ENCODE peak calls at places on chromosomes 16 and 17, in ten cellular contexts. One of them, this sample, is unnamed.

GRCh38 chr16:30622455-30623032 is 12.4 kb upstream of the ZNF689 start:
- DNase-seq in Peyer's patch: no peak
- DNase-seq in WTC11: no peak
- DNase-seq in NCI-H82: no peak
- DNase-seq in activated CD4-positive, alpha-beta T cell treated with anti-CD3 and anti-CD28 coated beads, Interleukin-2, amount 50 U/mL, for 48 hours: no peak
- DNase-seq in neural progenitor cell: no peak
- DNase-seq in Daoy: no peak
- DNase-seq in HuH-7: no peak
- DNase-seq in NCI-H345: no peak
- DNase-seq in stimulated activated CD8-positive, alpha-beta memory T cell treated with anti-CD3 and anti-CD28 coated beads, Interleukin-7, amount 100 ng/mL, for 1 hour: no peak
- DNase-seq in this sample: no peak

GRCh38 chr17:10668771-10669170 is 11.7 kb upstream of the MYH3 start:
- DNase-seq in Peyer's patch: no peak
- DNase-seq in WTC11: no peak
- DNase-seq in NCI-H82: no peak
- DNase-seq in activated CD4-positive, alpha-beta T cell treated with anti-CD3 and anti-CD28 coated beads, Interleukin-2, amount 50 U/mL, for 48 hours: no peak
- DNase-seq in neural progenitor cell: no peak
- DNase-seq in Daoy: no peak
- DNase-seq in HuH-7: no peak
- DNase-seq in NCI-H345: no peak
- DNase-seq in stimulated activated CD8-positive, alpha-beta memory T cell treated with anti-CD3 and anti-CD28 coated beads, Interleukin-7, amount 100 ng/mL, for 1 hour: no peak
- DNase-seq in this sample: no peak

GRCh38 chr16:56753410-56753809 is 23.5 kb downstream of the NUP93 start:
- DNase-seq in Peyer's patch: no peak
- DNase-seq in WTC11: no peak
- DNase-seq in NCI-H82: no peak
- DNase-seq in activated CD4-positive, alpha-beta T cell treated with anti-CD3 and anti-CD28 coated beads, Interleukin-2, amount 50 U/mL, for 48 hours: no peak
- DNase-seq in neural progenitor cell: no peak
- DNase-seq in Daoy: no peak
- DNase-seq in HuH-7: no peak
- DNase-seq in NCI-H345: no peak
- DNase-seq in stimulated activated CD8-positive, alpha-beta memory T cell treated with anti-CD3 and anti-CD28 coated beads, Interleukin-7, amount 100 ng/mL, for 1 hour: no peak
- DNase-seq in this sample: no peak

GRCh38 chr17:78664476-78665384 is 87.5 kb upstream of the DNAH17 start:
- DNase-seq in Peyer's patch: no peak
- DNase-seq in WTC11: no peak
- DNase-seq in NCI-H82: no peak
- DNase-seq in activated CD4-positive, alpha-beta T cell treated with anti-CD3 and anti-CD28 coated beads, Interleukin-2, amount 50 U/mL, for 48 hours: no peak
- DNase-seq in neural progenitor cell: no peak
- DNase-seq in Daoy: no peak
- DNase-seq in HuH-7: no peak
- DNase-seq in NCI-H345: no peak
- DNase-seq in stimulated activated CD8-positive, alpha-beta memory T cell treated with anti-CD3 and anti-CD28 coated beads, Interleukin-7, amount 100 ng/mL, for 1 hour: no peak
- DNase-seq in this sample: peak

GRCh38 chr17:4490637-4491061 is 8.0 kb upstream of the SPNS2 start:
- DNase-seq in Peyer's patch: no peak
- DNase-seq in WTC11: no peak
- DNase-seq in NCI-H82: peak
- DNase-seq in activated CD4-positive, alpha-beta T cell treated with anti-CD3 and anti-CD28 coated beads, Interleukin-2, amount 50 U/mL, for 48 hours: no peak
- DNase-seq in neural progenitor cell: no peak
- DNase-seq in Daoy: no peak
- DNase-seq in HuH-7: no peak
- DNase-seq in NCI-H345: no peak
- DNase-seq in stimulated activated CD8-positive, alpha-beta memory T cell treated with anti-CD3 and anti-CD28 coated beads, Interleukin-7, amount 100 ng/mL, for 1 hour: no peak
- DNase-seq in this sample: no peak

GRCh38 chr17:82021728-82022309 is 859 bp downstream of the CENPX start:
- DNase-seq in Peyer's patch: no peak
- DNase-seq in WTC11: no peak
- DNase-seq in NCI-H82: no peak
- DNase-seq in activated CD4-positive, alpha-beta T cell treated with anti-CD3 and anti-CD28 coated beads, Interleukin-2, amount 50 U/mL, for 48 hours: peak
- DNase-seq in neural progenitor cell: no peak
- DNase-seq in Daoy: no peak
- DNase-seq in HuH-7: no peak
- DNase-seq in NCI-H345: no peak
- DNase-seq in stimulated activated CD8-positive, alpha-beta memory T cell treated with anti-CD3 and anti-CD28 coated beads, Interleukin-7, amount 100 ng/mL, for 1 hour: no peak
- DNase-seq in this sample: no peak

GRCh38 chr17:41645371-41646063 is 21.1 kb upstream of the KRT17 start:
- DNase-seq in Peyer's patch: no peak
- DNase-seq in WTC11: no peak
- DNase-seq in NCI-H82: no peak
- DNase-seq in activated CD4-positive, alpha-beta T cell treated with anti-CD3 and anti-CD28 coated beads, Interleukin-2, amount 50 U/mL, for 48 hours: no peak
- DNase-seq in neural progenitor cell: no peak
- DNase-seq in Daoy: peak
- DNase-seq in HuH-7: no peak
- DNase-seq in NCI-H345: no peak
- DNase-seq in stimulated activated CD8-positive, alpha-beta memory T cell treated with anti-CD3 and anti-CD28 coated beads, Interleukin-7, amount 100 ng/mL, for 1 hour: no peak
- DNase-seq in this sample: peak

GRCh38 chr17:35701491-35701890 is 29.9 kb upstream of the RASL10B start:
- DNase-seq in Peyer's patch: no peak
- DNase-seq in WTC11: no peak
- DNase-seq in NCI-H82: no peak
- DNase-seq in activated CD4-positive, alpha-beta T cell treated with anti-CD3 and anti-CD28 coated beads, Interleukin-2, amount 50 U/mL, for 48 hours: no peak
- DNase-seq in neural progenitor cell: no peak
- DNase-seq in Daoy: no peak
- DNase-seq in HuH-7: no peak
- DNase-seq in NCI-H345: no peak
- DNase-seq in stimulated activated CD8-positive, alpha-beta memory T cell treated with anti-CD3 and anti-CD28 coated beads, Interleukin-7, amount 100 ng/mL, for 1 hour: no peak
- DNase-seq in this sample: no peak

GRCh38 chr16:83843657-83844056 is 35.9 kb downstream of the HSBP1 start:
- DNase-seq in Peyer's patch: peak
- DNase-seq in WTC11: peak
- DNase-seq in NCI-H82: no peak
- DNase-seq in activated CD4-positive, alpha-beta T cell treated with anti-CD3 and anti-CD28 coated beads, Interleukin-2, amount 50 U/mL, for 48 hours: no peak
- DNase-seq in neural progenitor cell: peak
- DNase-seq in Daoy: no peak
- DNase-seq in HuH-7: no peak
- DNase-seq in NCI-H345: no peak
- DNase-seq in stimulated activated CD8-positive, alpha-beta memory T cell treated with anti-CD3 and anti-CD28 coated beads, Interleukin-7, amount 100 ng/mL, for 1 hour: no peak
- DNase-seq in this sample: no peak

GRCh38 chr17:68398731-68399637 is 58.3 kb downstream of the WIPI1 start:
- DNase-seq in Peyer's patch: peak
- DNase-seq in WTC11: peak
- DNase-seq in NCI-H82: peak
- DNase-seq in activated CD4-positive, alpha-beta T cell treated with anti-CD3 and anti-CD28 coated beads, Interleukin-2, amount 50 U/mL, for 48 hours: peak
- DNase-seq in neural progenitor cell: peak
- DNase-seq in Daoy: peak
- DNase-seq in HuH-7: peak
- DNase-seq in NCI-H345: peak
- DNase-seq in stimulated activated CD8-positive, alpha-beta memory T cell treated with anti-CD3 and anti-CD28 coated beads, Interleukin-7, amount 100 ng/mL, for 1 hour: no peak
- DNase-seq in this sample: peak

GRCh38 chr17:3575506-3575905 is 17.9 kb upstream of the TRPV3 start:
- DNase-seq in Peyer's patch: no peak
- DNase-seq in WTC11: no peak
- DNase-seq in NCI-H82: no peak
- DNase-seq in activated CD4-positive, alpha-beta T cell treated with anti-CD3 and anti-CD28 coated beads, Interleukin-2, amount 50 U/mL, for 48 hours: no peak
- DNase-seq in neural progenitor cell: no peak
- DNase-seq in Daoy: peak
- DNase-seq in HuH-7: no peak
- DNase-seq in NCI-H345: no peak
- DNase-seq in stimulated activated CD8-positive, alpha-beta memory T cell treated with anti-CD3 and anti-CD28 coated beads, Interleukin-7, amount 100 ng/mL, for 1 hour: no peak
- DNase-seq in this sample: no peak

GRCh38 chr17:41928693-41929251 is 1.6 kb upstream of the ODAD4 start:
- DNase-seq in Peyer's patch: no peak
- DNase-seq in WTC11: no peak
- DNase-seq in NCI-H82: no peak
- DNase-seq in activated CD4-positive, alpha-beta T cell treated with anti-CD3 and anti-CD28 coated beads, Interleukin-2, amount 50 U/mL, for 48 hours: no peak
- DNase-seq in neural progenitor cell: no peak
- DNase-seq in Daoy: no peak
- DNase-seq in HuH-7: no peak
- DNase-seq in NCI-H345: no peak
- DNase-seq in stimulated activated CD8-positive, alpha-beta memory T cell treated with anti-CD3 and anti-CD28 coated beads, Interleukin-7, amount 100 ng/mL, for 1 hour: no peak
- DNase-seq in this sample: no peak

GRCh38 chr17:62718420-62718819 is 89.7 kb downstream of the MARCHF10 start:
- DNase-seq in Peyer's patch: no peak
- DNase-seq in WTC11: no peak
- DNase-seq in NCI-H82: no peak
- DNase-seq in activated CD4-positive, alpha-beta T cell treated with anti-CD3 and anti-CD28 coated beads, Interleukin-2, amount 50 U/mL, for 48 hours: peak
- DNase-seq in neural progenitor cell: no peak
- DNase-seq in Daoy: peak
- DNase-seq in HuH-7: no peak
- DNase-seq in NCI-H345: no peak
- DNase-seq in stimulated activated CD8-positive, alpha-beta memory T cell treated with anti-CD3 and anti-CD28 coated beads, Interleukin-7, amount 100 ng/mL, for 1 hour: no peak
- DNase-seq in this sample: no peak

GRCh38 chr16:85457366-85457765 is 155.8 kb upstream of the GSE1 start:
- DNase-seq in Peyer's patch: no peak
- DNase-seq in WTC11: no peak
- DNase-seq in NCI-H82: no peak
- DNase-seq in activated CD4-positive, alpha-beta T cell treated with anti-CD3 and anti-CD28 coated beads, Interleukin-2, amount 50 U/mL, for 48 hours: no peak
- DNase-seq in neural progenitor cell: no peak
- DNase-seq in Daoy: peak
- DNase-seq in HuH-7: no peak
- DNase-seq in NCI-H345: no peak
- DNase-seq in stimulated activated CD8-positive, alpha-beta memory T cell treated with anti-CD3 and anti-CD28 coated beads, Interleukin-7, amount 100 ng/mL, for 1 hour: no peak
- DNase-seq in this sample: no peak

GRCh38 chr16:77657016-77657415 is 65.3 kb upstream of the NUDT7 start:
- DNase-seq in Peyer's patch: no peak
- DNase-seq in WTC11: peak
- DNase-seq in NCI-H82: peak
- DNase-seq in activated CD4-positive, alpha-beta T cell treated with anti-CD3 and anti-CD28 coated beads, Interleukin-2, amount 50 U/mL, for 48 hours: no peak
- DNase-seq in neural progenitor cell: peak
- DNase-seq in Daoy: peak
- DNase-seq in HuH-7: peak
- DNase-seq in NCI-H345: no peak
- DNase-seq in stimulated activated CD8-positive, alpha-beta memory T cell treated with anti-CD3 and anti-CD28 coated beads, Interleukin-7, amount 100 ng/mL, for 1 hour: no peak
- DNase-seq in this sample: no peak

GRCh38 chr17:81951785-81952684 is 5.0 kb upstream of the MYADML2 start:
- DNase-seq in Peyer's patch: no peak
- DNase-seq in WTC11: no peak
- DNase-seq in NCI-H82: no peak
- DNase-seq in activated CD4-positive, alpha-beta T cell treated with anti-CD3 and anti-CD28 coated beads, Interleukin-2, amount 50 U/mL, for 48 hours: no peak
- DNase-seq in neural progenitor cell: no peak
- DNase-seq in Daoy: no peak
- DNase-seq in HuH-7: no peak
- DNase-seq in NCI-H345: no peak
- DNase-seq in stimulated activated CD8-positive, alpha-beta memory T cell treated with anti-CD3 and anti-CD28 coated beads, Interleukin-7, amount 100 ng/mL, for 1 hour: no peak
- DNase-seq in this sample: no peak

GRCh38 chr17:50304781-50305404 is 30.6 kb downstream of the TMEM92 start:
- DNase-seq in Peyer's patch: no peak
- DNase-seq in WTC11: no peak
- DNase-seq in NCI-H82: no peak
- DNase-seq in activated CD4-positive, alpha-beta T cell treated with anti-CD3 and anti-CD28 coated beads, Interleukin-2, amount 50 U/mL, for 48 hours: peak
- DNase-seq in neural progenitor cell: peak
- DNase-seq in Daoy: no peak
- DNase-seq in HuH-7: no peak
- DNase-seq in NCI-H345: no peak
- DNase-seq in stimulated activated CD8-positive, alpha-beta memory T cell treated with anti-CD3 and anti-CD28 coated beads, Interleukin-7, amount 100 ng/mL, for 1 hour: no peak
- DNase-seq in this sample: no peak

GRCh38 chr17:27622914-27623313 is 8.1 kb upstream of the LGALS9 start:
- DNase-seq in Peyer's patch: no peak
- DNase-seq in WTC11: no peak
- DNase-seq in NCI-H82: no peak
- DNase-seq in activated CD4-positive, alpha-beta T cell treated with anti-CD3 and anti-CD28 coated beads, Interleukin-2, amount 50 U/mL, for 48 hours: no peak
- DNase-seq in neural progenitor cell: no peak
- DNase-seq in Daoy: no peak
- DNase-seq in HuH-7: no peak
- DNase-seq in NCI-H345: no peak
- DNase-seq in stimulated activated CD8-positive, alpha-beta memory T cell treated with anti-CD3 and anti-CD28 coated beads, Interleukin-7, amount 100 ng/mL, for 1 hour: no peak
- DNase-seq in this sample: no peak